ENCODE peak calls at places on chromosomes 2 and 18, in four cellular contexts. F, A, S and H are unnamed samples. For H3K9me3, the result is how much of the 10 kb centered on the place peaks cover.

GRCh38 chr2:45394216-45394615 is 216.9 kb downstream of the SRBD1 start:
- DNase-seq in A (no peak), S (no peak), F (no peak), H (no peak)

GRCh38 chr2:96140941-96141623 is 2.8 kb upstream of the ASTL start:
- DNase-seq in A (no peak), F (no peak), S (no peak), H (no peak)

GRCh38 chr2:230161180-230161579 is 58.6 kb downstream of the SP110 start:
- DNase-seq in A (no peak), S (peak), F (no peak), H (no peak)

GRCh38 chr2:31108887-31109286 is 29.4 kb downstream of the GALNT14 start:
- DNase-seq in A (no peak), S (no peak), F (no peak), H (no peak)

GRCh38 chr2:231228223-231228622 is 29.8 kb downstream of the ARMC9 start:
- DNase-seq in A (no peak), S (no peak), F (peak), H (no peak)

GRCh38 chr18:56115072-56116038 is 523.0 kb downstream of the TXNL1 start:
- DNase-seq in S (no peak), A (no peak), F (no peak), H (no peak)

GRCh38 chr2:236503100-236503499 is 66.5 kb upstream of the ACKR3 start:
- DNase-seq in A (no peak), S (peak), F (peak), H (no peak)

GRCh38 chr18:29512203-29512602 is 1335.3 kb upstream of the CDH2 start:
- DNase-seq in A (no peak), S (no peak), F (no peak), H (no peak)

GRCh38 chr18:41940506-41941215 is 14.4 kb upstream of the PIK3C3 start:
- DNase-seq in S (peak), F (peak), A (no peak), H (no peak)

GRCh38 chr2:241851325-241852115 is 7.2 kb downstream of the PDCD1 start:
- DNase-seq in A (peak), S (no peak), F (peak), H (no peak)

GRCh38 chr2:63977904-63978303 is 41.3 kb downstream of the VPS54 start:
- DNase-seq in A (no peak), F (peak), S (no peak), H (peak)

GRCh38 chr18:63963610-63964256 is 6.1 kb upstream of the SERPINB8 start:
- DNase-seq in F (peak), S (peak), A (no peak), H (peak)

GRCh38 chr2:46852124-46852523 is 63.5 kb downstream of the MCFD2 start:
- DNase-seq in A (no peak), S (no peak), F (no peak), H (no peak)

GRCh38 chr18:43322133-43322532 is 44.8 kb upstream of the SYT4 start:
- DNase-seq in F (no peak), A (peak), S (no peak), H (no peak)

GRCh38 chr2:152813381-152813780 is 95.0 kb downstream of the ARL6IP6 start:
- DNase-seq in S (no peak), A (no peak), F (no peak), H (no peak)

GRCh38 chr2:184031402-184032147 is 566.8 kb upstream of the ZNF804A start:
- DNase-seq in F (no peak), S (no peak), A (no peak), H (no peak)

GRCh38 chr2:175432793-175433192 is 251.3 kb upstream of the ATP5MC3 start:
- DNase-seq in S (no peak), F (no peak), A (no peak), H (no peak)

GRCh38 chr2:190805126-190805525 is 75.5 kb upstream of the GLS start:
- DNase-seq in S (no peak), A (no peak), F (no peak), H (no peak)

GRCh38 chr18:4230450-4231168 is 224.5 kb downstream of the DLGAP1 start:
- DNase-seq in F (no peak), A (no peak), S (peak), H (no peak)

GRCh38 chr2:36277876-36278523 is 77.6 kb upstream of the CRIM1 start:
- DNase-seq in S (no peak), F (no peak), A (no peak), H (no peak)

GRCh38 chr2:88181511-88181910 is 11.4 kb downstream of the THNSL2 start:
- DNase-seq in S (peak), A (no peak), F (no peak), H (no peak)

GRCh38 chr2:188292446-188293239 is 969 bp downstream of the GULP1 start:
- DNase-seq in F (peak), A (peak), S (peak), H (no peak)

GRCh38 chr2:119243621-119244020 is 20.0 kb downstream of the STEAP3 start:
- DNase-seq in S (no peak), F (no peak), A (no peak), H (no peak)

GRCh38 chr2:62698653-62699052 is 6.9 kb upstream of the EHBP1 start:
- DNase-seq in A (no peak), F (no peak), S (peak), H (no peak)

GRCh38 chr2:174931724-174932123 is 73.5 kb downstream of the CHN1 start:
- DNase-seq in S (no peak), A (no peak), F (no peak), H (no peak)

GRCh38 chr2:126107883-126108282 is 548.1 kb upstream of the GYPC start:
- DNase-seq in S (no peak), A (no peak), F (no peak), H (no peak)
- H3K9me3 ChIP-seq in S (under half), A (under half), F (under half), H (under half)

GRCh38 chr2:27572439-27572838 is 10.4 kb upstream of the ZNF512 start:
- DNase-seq in A (no peak), S (no peak), F (no peak), H (no peak)
- H3K9me3 ChIP-seq in A (under half), S (under half), F (under half), H (under half)

GRCh38 chr2:15810451-15811150 is 129.7 kb upstream of the MYCN start:
- DNase-seq in S (no peak), A (no peak), F (no peak), H (no peak)

GRCh38 chr2:15813481-15814266 is 126.7 kb upstream of the MYCN start:
- DNase-seq in S (no peak), F (no peak), A (no peak), H (no peak)

GRCh38 chr2:15814406-15814805 is 125.9 kb upstream of the MYCN start:
- DNase-seq in A (no peak), S (no peak), F (no peak), H (no peak)

GRCh38 chr2:15811367-15811766 is 129.0 kb upstream of the MYCN start:
- DNase-seq in F (peak), S (no peak), A (no peak), H (no peak)

DNA sequence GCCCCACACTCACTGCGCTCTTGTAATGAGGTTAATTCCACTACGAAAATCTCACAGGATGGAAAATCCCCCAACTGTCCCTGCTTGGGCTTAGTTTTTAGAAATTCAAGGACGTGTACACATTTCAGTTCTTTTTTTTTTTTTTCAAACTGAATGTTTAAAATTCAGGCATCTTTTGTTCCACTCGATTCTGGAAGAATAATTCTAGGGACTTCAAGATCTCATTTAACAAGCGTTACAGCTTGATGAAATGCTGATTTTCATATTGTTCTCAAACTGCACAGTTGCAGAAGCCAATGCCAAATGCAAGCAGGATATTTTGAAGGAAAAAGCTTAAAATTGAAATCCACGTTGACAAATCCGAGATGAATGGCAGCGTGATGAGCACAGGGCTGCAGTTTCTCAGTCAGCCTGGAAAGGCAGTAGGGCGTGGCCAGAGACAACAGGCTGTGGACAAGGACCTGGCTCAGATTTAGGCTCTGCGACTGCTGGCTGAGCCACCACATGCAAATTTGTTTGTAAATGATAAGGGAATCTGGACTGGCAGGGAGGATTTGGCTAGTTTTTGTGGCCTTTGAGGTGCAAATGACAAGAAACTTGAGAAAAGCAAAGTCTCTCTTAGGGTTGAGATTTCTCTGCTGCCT is 128.0 kb upstream of the MYCN start:
- DNase-seq in F (no peak), S (no peak), A (no peak), H (no peak)
- H3K9me3 ChIP-seq in F (under half), S (under half), A (under half), H (under half)

GRCh38 chr18:14921547-14921946 is 173.6 kb downstream of the ANKRD30B start:
- DNase-seq in S (no peak), F (no peak), A (no peak), H (no peak)

GRCh38 chr18:14922965-14923565 is 175.1 kb downstream of the ANKRD30B start:
- DNase-seq in S (no peak), F (no peak), A (no peak), H (no peak)

GRCh38 chr18:14922031-14922430 is 174.1 kb downstream of the ANKRD30B start:
- DNase-seq in A (no peak), S (no peak), F (no peak), H (no peak)

GRCh38 chr18:14925281-14925709 is 177.3 kb downstream of the ANKRD30B start:
- DNase-seq in A (no peak), F (no peak), S (no peak), H (no peak)

DNA sequence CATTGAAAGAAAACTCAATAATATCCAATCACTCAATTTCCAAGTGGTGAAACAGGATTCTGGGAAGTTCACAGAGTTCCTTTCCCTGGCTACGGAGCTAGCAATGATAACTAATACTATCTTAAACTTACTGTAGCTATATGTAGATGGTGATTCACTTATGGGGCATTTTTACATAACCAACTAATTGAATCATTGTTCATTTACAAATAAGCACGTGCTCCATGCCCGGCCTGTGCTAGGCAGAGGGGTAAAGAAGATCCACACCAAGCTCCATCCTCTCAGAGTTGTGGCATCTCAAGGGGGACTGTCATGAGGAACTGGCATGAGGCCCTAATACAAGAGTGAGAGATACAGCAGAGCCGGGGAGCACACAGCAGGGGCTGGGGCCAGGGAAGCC is 176.3 kb downstream of the ANKRD30B start:
- DNase-seq in F (no peak), A (no peak), S (peak), H (no peak)
- H3K9me3 ChIP-seq in F (half or more), A (under half), S (under half), H (under half)

GRCh38 chr2:2275451-2275850 is 55.6 kb downstream of the MYT1L start:
- DNase-seq in A (no peak), S (no peak), F (no peak), H (no peak)
- H3K9me3 ChIP-seq in A (under half), S (under half), F (under half), H (under half)

DNA sequence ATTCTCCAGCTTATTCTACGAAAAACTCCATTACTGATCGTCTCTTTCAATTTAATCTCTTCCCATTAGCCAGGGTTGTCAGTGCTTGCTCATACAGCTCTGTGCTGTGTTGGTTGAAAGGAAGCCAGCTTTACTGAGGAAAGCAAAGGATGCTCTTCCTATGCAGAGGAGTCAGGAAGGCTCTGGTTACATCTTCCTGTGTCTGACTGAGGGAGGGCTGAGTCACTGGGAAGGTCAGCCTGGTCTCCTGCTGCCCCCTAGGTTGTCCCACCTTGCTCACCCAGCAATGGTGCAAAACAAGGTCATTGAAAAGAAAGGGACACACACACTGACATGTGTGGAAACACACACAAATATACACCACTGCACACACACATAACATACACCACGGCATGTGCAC is 975.6 kb downstream of the DCDC2C start:
- DNase-seq in S (no peak), F (no peak), A (no peak), H (no peak)
- H3K9me3 ChIP-seq in S (under half), F (under half), A (under half), H (under half)

GRCh38 chr2:240531038-240531437 is 26.8 kb downstream of the ANKMY1 start:
- DNase-seq in A (no peak), S (no peak), F (no peak), H (no peak)
- H3K9me3 ChIP-seq in A (under half), S (under half), F (under half), H (under half)

GRCh38 chr2:2563309-2563860 is 232.3 kb upstream of the MYT1L start:
- DNase-seq in F (no peak), S (no peak), A (no peak), H (no peak)

GRCh38 chr2:2564300-2565085 is 233.4 kb upstream of the MYT1L start:
- DNase-seq in S (no peak), F (peak), A (no peak), H (no peak)

GRCh38 chr2:2560374-2561015 is 229.4 kb upstream of the MYT1L start:
- DNase-seq in F (peak), A (no peak), S (no peak), H (no peak)

GRCh38 chr2:2561346-2562095 is 230.4 kb upstream of the MYT1L start:
- DNase-seq in S (no peak), F (peak), A (no peak), H (no peak)

DNA sequence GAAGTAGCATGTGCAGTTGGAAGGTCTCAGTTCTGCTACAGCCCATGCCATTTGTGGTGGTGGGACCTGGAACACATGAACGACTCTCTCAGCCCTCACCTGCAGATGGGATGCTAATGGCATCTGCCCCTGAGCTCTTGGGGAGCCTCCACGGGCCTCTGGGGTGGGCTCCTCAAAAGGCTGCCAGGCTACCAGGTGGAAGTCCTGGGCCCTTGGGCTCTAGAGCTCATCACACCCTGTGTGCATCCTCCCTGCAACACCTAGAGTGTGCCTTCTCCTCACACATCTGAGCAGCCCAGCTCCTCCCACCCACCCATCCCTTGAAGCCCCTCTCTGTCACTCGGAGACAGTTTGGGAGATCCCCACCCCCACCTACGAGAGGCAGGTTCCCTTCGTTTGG is 231.8 kb upstream of the MYT1L start:
- DNase-seq in A (no peak), F (peak), S (no peak), H (no peak)
- H3K9me3 ChIP-seq in A (under half), F (under half), S (under half), H (under half)

DNA sequence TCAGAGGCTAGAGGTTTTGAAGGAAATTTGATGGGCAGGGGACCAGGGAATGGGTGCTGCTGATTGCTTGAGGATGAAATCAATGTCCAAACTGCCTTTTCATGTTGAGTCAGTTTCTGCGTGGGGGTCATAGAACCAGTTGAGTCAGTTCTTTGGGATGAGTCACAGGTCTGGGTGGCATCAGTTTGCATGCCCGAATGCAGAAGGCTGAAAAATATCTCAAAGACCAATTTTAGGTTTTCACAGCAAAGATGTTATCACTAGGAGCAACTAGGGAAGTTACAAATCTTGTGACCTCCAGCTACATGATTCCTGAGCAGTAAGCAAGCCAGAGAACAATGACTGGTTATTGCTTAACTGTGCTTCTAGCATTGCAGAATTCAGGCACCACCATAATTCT is 1135.1 kb upstream of the CRIM1 start:
- DNase-seq in A (no peak), F (no peak), S (no peak), H (no peak)
- H3K9me3 ChIP-seq in A (under half), F (under half), S (under half), H (under half)

DNA sequence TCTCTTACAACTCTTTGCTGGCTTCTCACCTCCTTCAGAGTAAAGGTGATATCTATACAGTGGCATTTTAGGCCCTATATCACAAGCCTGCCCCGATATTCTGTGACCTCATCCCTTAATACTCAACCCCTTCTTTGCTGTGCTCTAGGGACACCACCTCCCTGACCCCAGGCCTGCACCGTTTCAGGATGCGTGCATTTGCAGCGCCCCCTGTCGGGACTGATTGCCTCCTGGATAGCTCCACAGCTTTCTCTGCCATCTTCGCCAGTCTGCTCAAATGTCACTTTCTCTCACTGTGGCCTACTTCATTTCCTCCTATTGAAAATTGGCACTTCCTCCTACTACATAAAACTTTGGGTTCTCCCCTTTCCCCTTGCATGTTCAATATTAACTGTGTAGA is 289.6 kb downstream of the SOCS6 start:
- DNase-seq in A (peak), S (no peak), F (peak), H (no peak)
- H3K9me3 ChIP-seq in A (under half), S (under half), F (under half), H (under half)